ENCODE peak calls at places on chromosome 1, in seven cellular contexts. One of them, this sample, is unnamed. For H3K4me1, the result is how much of the 10 kb centered on the place peaks cover.

GRCh38 chr1:47160716-47161115 is 23.5 kb downstream of the CYP4A22 start:
- DNase-seq in Panc1: no peak
- DNase-seq in heart left ventricle: no peak
- DNase-seq in lower lobe of right lung: no peak
- DNase-seq in effector memory CD4-positive, alpha-beta T cell: no peak
- DNase-seq in IMR-90: no peak
- DNase-seq in CD8-positive, alpha-beta memory T cell: no peak
- DNase-seq in this sample: no peak

GRCh38 chr1:65001238-65001792 is 35.0 kb upstream of the JAK1 start:
- DNase-seq in IMR-90: peak
- DNase-seq in heart left ventricle: peak
- DNase-seq in lower lobe of right lung: peak
- DNase-seq in CD8-positive, alpha-beta memory T cell: peak
- DNase-seq in effector memory CD4-positive, alpha-beta T cell: peak
- DNase-seq in Panc1: no peak
- DNase-seq in this sample: peak

GRCh38 chr1:217721692-217722091 is 90.5 kb downstream of the SPATA17 start:
- DNase-seq in IMR-90: no peak
- DNase-seq in CD8-positive, alpha-beta memory T cell: no peak
- DNase-seq in heart left ventricle: no peak
- DNase-seq in Panc1: no peak
- DNase-seq in effector memory CD4-positive, alpha-beta T cell: no peak
- DNase-seq in lower lobe of right lung: no peak
- DNase-seq in this sample: no peak

GRCh38 chr1:9293512-9294439 is 1.1 kb downstream of the SPSB1 start:
- DNase-seq in lower lobe of right lung: no peak
- DNase-seq in Panc1: no peak
- DNase-seq in heart left ventricle: peak
- DNase-seq in CD8-positive, alpha-beta memory T cell: peak
- DNase-seq in effector memory CD4-positive, alpha-beta T cell: peak
- DNase-seq in IMR-90: peak
- DNase-seq in this sample: peak

GRCh38 chr1:164560076-164560475 is 1.1 kb downstream of the PBX1 start:
- DNase-seq in effector memory CD4-positive, alpha-beta T cell: no peak
- DNase-seq in lower lobe of right lung: no peak
- DNase-seq in CD8-positive, alpha-beta memory T cell: no peak
- DNase-seq in Panc1: no peak
- DNase-seq in heart left ventricle: no peak
- DNase-seq in IMR-90: no peak
- DNase-seq in this sample: no peak

GRCh38 chr1:119048624-119049404 is 60.7 kb upstream of the TBX15 start:
- DNase-seq in Panc1: no peak
- DNase-seq in lower lobe of right lung: no peak
- DNase-seq in effector memory CD4-positive, alpha-beta T cell: no peak
- DNase-seq in CD8-positive, alpha-beta memory T cell: no peak
- DNase-seq in IMR-90: no peak
- DNase-seq in heart left ventricle: no peak
- DNase-seq in this sample: no peak

GRCh38 chr1:109897244-109897955 is 13.2 kb upstream of the CSF1 start:
- DNase-seq in heart left ventricle: no peak
- DNase-seq in lower lobe of right lung: no peak
- DNase-seq in effector memory CD4-positive, alpha-beta T cell: no peak
- DNase-seq in IMR-90: no peak
- DNase-seq in Panc1: no peak
- DNase-seq in CD8-positive, alpha-beta memory T cell: no peak
- DNase-seq in this sample: no peak

GRCh38 chr1:152442765-152443164 is 28.7 kb upstream of the CRNN start:
- DNase-seq in CD8-positive, alpha-beta memory T cell: no peak
- DNase-seq in IMR-90: no peak
- DNase-seq in effector memory CD4-positive, alpha-beta T cell: no peak
- DNase-seq in heart left ventricle: no peak
- DNase-seq in Panc1: no peak
- DNase-seq in lower lobe of right lung: no peak
- DNase-seq in this sample: no peak

GRCh38 chr1:52825868-52826267 is 16.7 kb upstream of the ZYG11A start:
- DNase-seq in heart left ventricle: no peak
- DNase-seq in IMR-90: peak
- DNase-seq in Panc1: no peak
- DNase-seq in lower lobe of right lung: no peak
- DNase-seq in effector memory CD4-positive, alpha-beta T cell: no peak
- DNase-seq in CD8-positive, alpha-beta memory T cell: no peak
- DNase-seq in this sample: no peak

GRCh38 chr1:76074321-76075187 is at the start of gene ST6GALNAC3:
- DNase-seq in CD8-positive, alpha-beta memory T cell: peak
- DNase-seq in heart left ventricle: peak
- DNase-seq in IMR-90: peak
- DNase-seq in effector memory CD4-positive, alpha-beta T cell: peak
- DNase-seq in lower lobe of right lung: peak
- DNase-seq in Panc1: no peak
- DNase-seq in this sample: peak

GRCh38 chr1:193432979-193433587 is 246.7 kb upstream of the B3GALT2 start:
- DNase-seq in lower lobe of right lung: no peak
- DNase-seq in Panc1: no peak
- DNase-seq in CD8-positive, alpha-beta memory T cell: no peak
- DNase-seq in IMR-90: no peak
- DNase-seq in effector memory CD4-positive, alpha-beta T cell: no peak
- DNase-seq in heart left ventricle: no peak
- DNase-seq in this sample: no peak

GRCh38 chr1:75129660-75130311 is 4.4 kb upstream of the LHX8 start:
- DNase-seq in lower lobe of right lung: no peak
- DNase-seq in heart left ventricle: no peak
- DNase-seq in IMR-90: no peak
- DNase-seq in effector memory CD4-positive, alpha-beta T cell: no peak
- DNase-seq in CD8-positive, alpha-beta memory T cell: no peak
- DNase-seq in Panc1: no peak
- DNase-seq in this sample: no peak

GRCh38 chr1:212721388-212722247 is 22.0 kb upstream of the BATF3 start:
- DNase-seq in Panc1: peak
- DNase-seq in effector memory CD4-positive, alpha-beta T cell: no peak
- DNase-seq in IMR-90: peak
- DNase-seq in lower lobe of right lung: no peak
- DNase-seq in heart left ventricle: no peak
- DNase-seq in CD8-positive, alpha-beta memory T cell: no peak
- DNase-seq in this sample: no peak

GRCh38 chr1:174413632-174414031 is 34.1 kb upstream of the GPR52 start:
- DNase-seq in CD8-positive, alpha-beta memory T cell: no peak
- DNase-seq in Panc1: no peak
- DNase-seq in IMR-90: no peak
- DNase-seq in lower lobe of right lung: no peak
- DNase-seq in heart left ventricle: no peak
- DNase-seq in effector memory CD4-positive, alpha-beta T cell: no peak
- DNase-seq in this sample: no peak

GRCh38 chr1:213982814-213983588 is 4.8 kb upstream of the PROX1 start:
- DNase-seq in Panc1: no peak
- DNase-seq in effector memory CD4-positive, alpha-beta T cell: no peak
- DNase-seq in CD8-positive, alpha-beta memory T cell: no peak
- DNase-seq in lower lobe of right lung: no peak
- DNase-seq in heart left ventricle: no peak
- DNase-seq in IMR-90: no peak
- DNase-seq in this sample: no peak

GRCh38 chr1:152486400-152487006 is 24.1 kb upstream of the LCE5A start:
- DNase-seq in CD8-positive, alpha-beta memory T cell: no peak
- DNase-seq in effector memory CD4-positive, alpha-beta T cell: no peak
- DNase-seq in lower lobe of right lung: no peak
- DNase-seq in heart left ventricle: no peak
- DNase-seq in Panc1: no peak
- DNase-seq in IMR-90: no peak
- DNase-seq in this sample: no peak

GRCh38 chr1:64917328-64917861 is 49.0 kb downstream of the JAK1 start:
- DNase-seq in effector memory CD4-positive, alpha-beta T cell: no peak
- DNase-seq in CD8-positive, alpha-beta memory T cell: no peak
- DNase-seq in IMR-90: peak
- DNase-seq in heart left ventricle: peak
- DNase-seq in Panc1: peak
- DNase-seq in lower lobe of right lung: peak
- DNase-seq in this sample: no peak

GRCh38 chr1:162003825-162004205 is 19.9 kb downstream of the OLFML2B start:
- DNase-seq in lower lobe of right lung: no peak
- DNase-seq in Panc1: no peak
- DNase-seq in effector memory CD4-positive, alpha-beta T cell: no peak
- DNase-seq in CD8-positive, alpha-beta memory T cell: no peak
- DNase-seq in IMR-90: peak
- DNase-seq in heart left ventricle: no peak
- DNase-seq in this sample: no peak

GRCh38 chr1:30314591-30314990 is 408.8 kb downstream of the MATN1 start:
- DNase-seq in IMR-90: no peak
- DNase-seq in heart left ventricle: no peak
- DNase-seq in lower lobe of right lung: no peak
- DNase-seq in effector memory CD4-positive, alpha-beta T cell: no peak
- DNase-seq in CD8-positive, alpha-beta memory T cell: no peak
- DNase-seq in Panc1: no peak
- DNase-seq in this sample: no peak

GRCh38 chr1:228031276-228031995 is 24.6 kb downstream of the WNT3A start:
- DNase-seq in effector memory CD4-positive, alpha-beta T cell: no peak
- DNase-seq in IMR-90: no peak
- DNase-seq in lower lobe of right lung: peak
- DNase-seq in CD8-positive, alpha-beta memory T cell: no peak
- DNase-seq in heart left ventricle: no peak
- DNase-seq in Panc1: no peak
- DNase-seq in this sample: no peak

GRCh38 chr1:190373705-190374336 is 103.8 kb downstream of the BRINP3 start:
- DNase-seq in Panc1: peak
- DNase-seq in heart left ventricle: no peak
- DNase-seq in lower lobe of right lung: no peak
- DNase-seq in IMR-90: peak
- DNase-seq in effector memory CD4-positive, alpha-beta T cell: no peak
- DNase-seq in CD8-positive, alpha-beta memory T cell: no peak
- DNase-seq in this sample: no peak

GRCh38 chr1:223133301-223133823 is 9.7 kb downstream of the TLR5 start:
- DNase-seq in heart left ventricle: no peak
- DNase-seq in lower lobe of right lung: no peak
- DNase-seq in IMR-90: no peak
- DNase-seq in CD8-positive, alpha-beta memory T cell: no peak
- DNase-seq in Panc1: peak
- DNase-seq in effector memory CD4-positive, alpha-beta T cell: no peak
- DNase-seq in this sample: no peak

GRCh38 chr1:245688536-245689453 is 534.0 kb downstream of the KIF26B start:
- DNase-seq in effector memory CD4-positive, alpha-beta T cell: no peak
- DNase-seq in lower lobe of right lung: peak
- DNase-seq in IMR-90: no peak
- DNase-seq in Panc1: no peak
- DNase-seq in heart left ventricle: no peak
- DNase-seq in CD8-positive, alpha-beta memory T cell: no peak
- DNase-seq in this sample: no peak

GRCh38 chr1:243294723-243295121 is 38.9 kb downstream of the SDCCAG8 start:
- DNase-seq in heart left ventricle: no peak
- DNase-seq in CD8-positive, alpha-beta memory T cell: no peak
- DNase-seq in Panc1: no peak
- DNase-seq in IMR-90: peak
- DNase-seq in effector memory CD4-positive, alpha-beta T cell: no peak
- DNase-seq in lower lobe of right lung: no peak
- DNase-seq in this sample: no peak

GRCh38 chr1:42689912-42690311 is 7.7 kb downstream of the YBX1 start:
- DNase-seq in effector memory CD4-positive, alpha-beta T cell: no peak
- DNase-seq in lower lobe of right lung: no peak
- DNase-seq in IMR-90: no peak
- DNase-seq in Panc1: no peak
- DNase-seq in CD8-positive, alpha-beta memory T cell: no peak
- DNase-seq in heart left ventricle: no peak
- DNase-seq in this sample: no peak
- H3K4me1 ChIP-seq in effector memory CD4-positive, alpha-beta T cell: under half
- H3K4me1 ChIP-seq in lower lobe of right lung: half or more
- H3K4me1 ChIP-seq in IMR-90: under half
- H3K4me1 ChIP-seq in Panc1: half or more
- H3K4me1 ChIP-seq in CD8-positive, alpha-beta memory T cell: half or more
- H3K4me1 ChIP-seq in heart left ventricle: half or more
- H3K4me1 ChIP-seq in this sample: half or more

DNA sequence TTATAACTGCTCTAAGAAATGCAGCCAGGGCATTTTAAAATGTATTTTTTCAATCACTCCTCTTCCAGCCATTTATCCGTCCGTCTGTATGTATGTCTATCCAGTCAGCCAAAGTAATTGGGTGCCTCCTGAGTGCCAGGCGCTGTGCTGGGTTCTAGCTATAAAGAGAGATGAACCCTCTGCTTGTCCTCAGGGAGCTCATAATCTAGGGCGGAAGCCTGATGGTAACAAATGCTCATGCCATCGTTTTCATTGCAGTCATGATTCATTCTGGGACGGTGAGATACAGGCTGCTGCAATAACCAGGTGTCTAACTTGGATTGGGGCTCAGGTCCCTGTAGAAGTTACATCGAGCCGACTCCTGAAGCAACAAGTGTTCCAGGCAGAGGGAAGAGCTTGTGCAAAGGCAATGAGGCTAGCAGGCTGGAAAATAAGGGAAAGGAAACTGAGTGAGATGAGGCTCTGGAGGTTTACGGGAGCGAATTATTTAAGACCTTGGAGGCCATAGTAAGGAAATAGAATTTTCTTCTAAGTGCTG is 11.6 kb downstream of the IFI6 start:
- DNase-seq in effector memory CD4-positive, alpha-beta T cell: no peak
- DNase-seq in lower lobe of right lung: no peak
- DNase-seq in Panc1: no peak
- DNase-seq in heart left ventricle: no peak
- DNase-seq in IMR-90: no peak
- DNase-seq in CD8-positive, alpha-beta memory T cell: no peak
- DNase-seq in this sample: no peak
- H3K4me1 ChIP-seq in effector memory CD4-positive, alpha-beta T cell: under half
- H3K4me1 ChIP-seq in lower lobe of right lung: half or more
- H3K4me1 ChIP-seq in Panc1: under half
- H3K4me1 ChIP-seq in heart left ventricle: half or more
- H3K4me1 ChIP-seq in IMR-90: under half
- H3K4me1 ChIP-seq in CD8-positive, alpha-beta memory T cell: under half
- H3K4me1 ChIP-seq in this sample: under half

GRCh38 chr1:41486892-41487728 is 2.6 kb upstream of the EDN2 start:
- DNase-seq in effector memory CD4-positive, alpha-beta T cell: no peak
- DNase-seq in CD8-positive, alpha-beta memory T cell: no peak
- DNase-seq in heart left ventricle: no peak
- DNase-seq in lower lobe of right lung: peak
- DNase-seq in Panc1: no peak
- DNase-seq in IMR-90: peak
- DNase-seq in this sample: no peak
- H3K4me1 ChIP-seq in effector memory CD4-positive, alpha-beta T cell: under half
- H3K4me1 ChIP-seq in CD8-positive, alpha-beta memory T cell: under half
- H3K4me1 ChIP-seq in heart left ventricle: half or more
- H3K4me1 ChIP-seq in lower lobe of right lung: half or more
- H3K4me1 ChIP-seq in Panc1: under half
- H3K4me1 ChIP-seq in IMR-90: under half
- H3K4me1 ChIP-seq in this sample: under half

GRCh38 chr1:230825804-230826160 is 42.5 kb downstream of the C1orf198 start:
- DNase-seq in Panc1: no peak
- DNase-seq in IMR-90: no peak
- DNase-seq in lower lobe of right lung: no peak
- DNase-seq in effector memory CD4-positive, alpha-beta T cell: no peak
- DNase-seq in CD8-positive, alpha-beta memory T cell: no peak
- DNase-seq in heart left ventricle: no peak
- DNase-seq in this sample: no peak

GRCh38 chr1:230826166-230826875 is 42.0 kb downstream of the C1orf198 start:
- DNase-seq in effector memory CD4-positive, alpha-beta T cell: no peak
- DNase-seq in Panc1: no peak
- DNase-seq in CD8-positive, alpha-beta memory T cell: no peak
- DNase-seq in lower lobe of right lung: no peak
- DNase-seq in heart left ventricle: no peak
- DNase-seq in IMR-90: no peak
- DNase-seq in this sample: no peak

GRCh38 chr1:230827081-230827681 is 41.1 kb downstream of the C1orf198 start:
- DNase-seq in CD8-positive, alpha-beta memory T cell: no peak
- DNase-seq in lower lobe of right lung: no peak
- DNase-seq in IMR-90: peak
- DNase-seq in effector memory CD4-positive, alpha-beta T cell: no peak
- DNase-seq in heart left ventricle: peak
- DNase-seq in Panc1: no peak
- DNase-seq in this sample: no peak

GRCh38 chr1:230827801-230828200 is 40.5 kb downstream of the C1orf198 start:
- DNase-seq in CD8-positive, alpha-beta memory T cell: no peak
- DNase-seq in IMR-90: no peak
- DNase-seq in lower lobe of right lung: no peak
- DNase-seq in Panc1: no peak
- DNase-seq in effector memory CD4-positive, alpha-beta T cell: no peak
- DNase-seq in heart left ventricle: no peak
- DNase-seq in this sample: no peak

GRCh38 chr1:230828421-230828820 is 39.9 kb downstream of the C1orf198 start:
- DNase-seq in effector memory CD4-positive, alpha-beta T cell: no peak
- DNase-seq in IMR-90: no peak
- DNase-seq in CD8-positive, alpha-beta memory T cell: no peak
- DNase-seq in lower lobe of right lung: no peak
- DNase-seq in heart left ventricle: no peak
- DNase-seq in Panc1: no peak
- DNase-seq in this sample: no peak
- H3K4me1 ChIP-seq in effector memory CD4-positive, alpha-beta T cell: under half
- H3K4me1 ChIP-seq in IMR-90: under half
- H3K4me1 ChIP-seq in CD8-positive, alpha-beta memory T cell: under half
- H3K4me1 ChIP-seq in lower lobe of right lung: under half
- H3K4me1 ChIP-seq in heart left ventricle: half or more
- H3K4me1 ChIP-seq in Panc1: under half
- H3K4me1 ChIP-seq in this sample: under half